ENCODE peak calls at places on chromosomes 12 and 14, in ten cellular contexts. T is neural crest cell; P is Calu3; U is HT1080; D is activated T-helper 9 cell treated with anti-CD3 and anti-CD28 coated beads, Interleukin-2, amount 50 U/mL, for 16 hours; R is NCI-H1105 treated with DMSO at 0.1 percent for 48 hours; A is testis; C is NCI-H2029; S is GDM1; O is AG08395. K is an unnamed sample.

GRCh38 chr12:1930816-1931597 is 12.6 kb upstream of the CACNA2D4 start:
- DNase-seq in D (no peak), T (no peak), U (no peak), R (no peak), O (no peak), S (no peak), C (no peak), A (no peak), P (no peak), K (no peak)

GRCh38 chr12:90075685-90076084 is 367.0 kb upstream of the ATP2B1 start:
- DNase-seq in D (no peak), C (no peak), T (no peak), A (no peak), P (no peak), S (no peak), O (no peak), R (no peak), U (no peak), K (no peak)

GRCh38 chr12:32944195-32944594 is 47.6 kb upstream of the PKP2 start:
- DNase-seq in S (no peak), P (no peak), T (no peak), C (peak), A (no peak), U (no peak), O (no peak), D (no peak), R (no peak), K (no peak)

GRCh38 chr12:103538397-103538796 is 42.6 kb upstream of the C12orf42 start:
- DNase-seq in D (no peak), A (no peak), U (peak), S (no peak), T (no peak), P (no peak), C (no peak), R (no peak), O (peak), K (no peak)

GRCh38 chr12:102249073-102249854 is 51.6 kb upstream of the PMCH start:
- DNase-seq in A (no peak), C (no peak), T (no peak), S (no peak), P (no peak), R (peak), U (peak), D (no peak), O (no peak), K (no peak)

GRCh38 chr12:69583203-69583602 is 2.1 kb upstream of the CCT2 start:
- DNase-seq in T (no peak), P (peak), O (peak), S (no peak), D (no peak), C (no peak), U (peak), R (no peak), A (no peak), K (no peak)

GRCh38 chr14:51636109-51636508 is 15.6 kb upstream of the FRMD6 start:
- DNase-seq in U (no peak), T (no peak), S (no peak), A (no peak), D (no peak), P (no peak), R (no peak), C (no peak), O (no peak), K (no peak)

GRCh38 chr12:130825771-130826150 is 13.3 kb downstream of the STX2 start:
- DNase-seq in D (no peak), O (no peak), T (no peak), S (no peak), P (no peak), A (no peak), C (no peak), U (no peak), R (no peak), K (no peak)

GRCh38 chr12:124588018-124588634 is 20.7 kb upstream of the NCOR2 start:
- DNase-seq in R (no peak), O (no peak), A (no peak), C (no peak), T (no peak), D (no peak), U (no peak), S (no peak), P (no peak), K (no peak)

GRCh38 chr14:74427651-74428050 is 1.6 kb upstream of the SYNDIG1L start:
- DNase-seq in T (no peak), R (peak), A (no peak), U (no peak), C (no peak), S (no peak), D (no peak), P (no peak), O (no peak), K (no peak)

GRCh38 chr12:123237646-123238329 is 4.6 kb downstream of the MTRFR start:
- DNase-seq in R (peak), D (peak), C (peak), P (peak), A (peak), O (peak), U (peak), S (peak), T (peak), K (peak)

GRCh38 chr12:124032265-124032886 is 59.4 kb downstream of the ZNF664 start:
- DNase-seq in A (peak), P (peak), U (peak), R (peak), C (peak), O (peak), S (peak), T (peak), D (no peak), K (peak)

GRCh38 chr12:67674417-67674816 is 25.9 kb downstream of the DYRK2 start:
- DNase-seq in A (no peak), P (no peak), S (no peak), O (no peak), R (no peak), T (no peak), D (no peak), U (no peak), C (no peak), K (no peak)

GRCh38 chr12:13592063-13592942 is 389.1 kb downstream of the GRIN2B start:
- DNase-seq in T (no peak), A (no peak), U (peak), P (no peak), C (no peak), S (no peak), D (no peak), R (no peak), O (no peak), K (no peak)

GRCh38 chr14:70947739-70948138 is 40.5 kb downstream of the PCNX1 start:
- DNase-seq in R (no peak), D (no peak), T (no peak), P (no peak), A (no peak), U (no peak), O (no peak), S (no peak), C (no peak), K (no peak)

GRCh38 chr12:52081263-52081733 is 1.8 kb downstream of the SMIM41 start:
- DNase-seq in O (no peak), T (no peak), D (no peak), R (peak), A (no peak), P (no peak), U (no peak), C (peak), S (no peak), K (no peak)

GRCh38 chr12:795305-795704 is 42.9 kb downstream of the WNK1 start:
- DNase-seq in P (no peak), A (no peak), D (peak), O (no peak), C (no peak), R (no peak), U (no peak), S (no peak), T (no peak), K (no peak)

K was measured in GM03348.